ENCODE peak calls at places on chromosomes 7 and 10, in nine cellular contexts. F is NCI-H1417; C is stimulated activated CD4-positive, alpha-beta T cell treated with anti-CD3 and anti-CD28 coated beads, Interleukin-1b, Interleukin-23, amount 100 ng/mL, for 24 hours; H is WTC11; Q is DMS153; E is coronary artery; D is HCT116; U is brain microvascular endothelial cell; T is activated naive CD4-positive, alpha-beta T cell treated with anti-CD3 and anti-CD28 coated beads for 36 hours. L is an unnamed sample.

GRCh38 chr7:100488333-100489095 is 4.8 kb downstream of the NYAP1 start:
- DNase-seq in C (no peak), T (no peak), E (no peak), U (no peak), H (no peak), Q (no peak), F (no peak), D (no peak), L (no peak)

GRCh38 chr7:46145412-46145811 is 224.3 kb upstream of the IGFBP3 start:
- DNase-seq in T (no peak), D (no peak), C (no peak), H (peak; percentile 59), Q (no peak), U (peak; percentile 97), F (no peak), E (no peak), L (no peak)

GRCh38 chr10:86179143-86179505 is 187.5 kb downstream of the GRID1 start:
- DNase-seq in F (no peak), H (no peak), U (no peak), Q (no peak), D (no peak), E (no peak), C (no peak), T (no peak), L (no peak)

GRCh38 chr7:142612264-142612881 is 136.9 kb upstream of the PRSS1 start:
- DNase-seq in T (no peak), F (no peak), D (no peak), Q (no peak), U (peak; percentile 40), H (no peak), E (no peak), C (no peak), L (peak; percentile 54)

GRCh38 chr10:102644646-102645387 is 538 bp downstream of the TRIM8 start:
- DNase-seq in T (peak; percentile 87), E (peak; percentile 89), H (peak; percentile 83), D (peak; percentile 80), Q (peak; percentile 78), U (peak; percentile 43), C (peak; percentile 34), F (peak; percentile 89), L (peak; percentile 83)

GRCh38 chr7:131040467-131040932 is 287.2 kb upstream of the MKLN1 start:
- DNase-seq in U (peak; percentile 75), C (no peak), E (no peak), H (peak; percentile 60), D (peak; percentile 73), Q (no peak), F (peak; percentile 81), T (peak; percentile 75), L (peak; percentile 67)

GRCh38 chr10:61000769-61001730 is 57.1 kb upstream of the RHOBTB1 start:
- DNase-seq in U (no peak), T (no peak), D (no peak), C (no peak), F (peak; percentile 52), Q (no peak), E (no peak), H (peak; percentile 66), L (no peak)

GRCh38 chr7:64908358-64908757 is 5.3 kb downstream of the ZNF273 start:
- DNase-seq in F (no peak), U (no peak), H (no peak), C (no peak), T (no peak), D (no peak), Q (no peak), E (no peak), L (no peak)

GRCh38 chr7:66138994-66139752 is 24.5 kb downstream of the CRCP start:
- DNase-seq in C (no peak), D (no peak), U (peak; percentile 29), F (no peak), T (no peak), Q (no peak), E (no peak), H (no peak), L (no peak)

GRCh38 chr10:114306116-114306973 is 67.3 kb downstream of the VWA2 start:
- DNase-seq in Q (no peak), C (no peak), D (no peak), E (peak; percentile 72), U (peak; percentile 98), F (no peak), H (no peak), T (no peak), L (no peak)

GRCh38 chr10:47365561-47365960 is 17.4 kb downstream of the RBP3 start:
- DNase-seq in T (no peak), F (peak; percentile 1), C (no peak), E (peak; percentile 38), Q (no peak), U (no peak), H (no peak), D (no peak), L (no peak)

GRCh38 chr10:132942101-132942739 is at the start of gene CFAP46:
- DNase-seq in U (peak; percentile 36), F (no peak), T (no peak), Q (no peak), C (no peak), D (peak; percentile 18), E (no peak), H (peak; percentile 77), L (no peak)

GRCh38 chr10:53843691-53844362 is 957.2 kb downstream of the PCDH15 start:
- DNase-seq in D (no peak), E (no peak), T (no peak), F (no peak), Q (no peak), C (no peak), U (no peak), H (no peak), L (peak; percentile 20)

GRCh38 chr7:100115026-100115425 is 4.1 kb downstream of the TAF6 start:
- DNase-seq in H (no peak), U (no peak), D (no peak), F (no peak), C (no peak), E (no peak), Q (no peak), T (no peak), L (no peak)

GRCh38 chr10:67883710-67884312 is 645 bp upstream of the SIRT1 start:
- DNase-seq in T (no peak), H (no peak), F (no peak), C (no peak), Q (no peak), E (no peak), U (no peak), D (no peak), L (no peak)

GRCh38 chr7:77831953-77832352 is 33.4 kb downstream of the PHTF2 start:
- DNase-seq in H (no peak), E (no peak), D (no peak), C (no peak), T (no peak), Q (no peak), F (no peak), U (no peak), L (no peak)

GRCh38 chr10:122475581-122475980 is 14.2 kb downstream of the HTRA1 start:
- DNase-seq in T (no peak), H (no peak), F (peak; percentile 6), U (no peak), C (no peak), D (no peak), E (no peak), Q (no peak), L (no peak)

GRCh38 chr7:81209059-81209458 is 290.2 kb upstream of the SEMA3C start:
- DNase-seq in T (no peak), H (no peak), U (no peak), Q (no peak), E (no peak), D (no peak), F (no peak), C (no peak), L (no peak)

GRCh38 chr7:92836489-92837213 is at the start of gene CDK6:
- DNase-seq in E (peak; percentile 78), C (peak; percentile 46), U (peak; percentile 66), F (peak; percentile 58), H (peak; percentile 71), T (peak; percentile 70), Q (no peak), D (no peak), L (peak; percentile 83)

GRCh38 chr7:148114807-148115206 is 475.8 kb upstream of the C7orf33 start:
- DNase-seq in F (no peak), H (no peak), E (no peak), Q (no peak), C (no peak), T (no peak), D (no peak), U (no peak), L (no peak)

GRCh38 chr10:6973904-6974303 is 393.8 kb upstream of the PRKCQ start:
- DNase-seq in H (no peak), U (no peak), C (no peak), D (no peak), F (no peak), Q (no peak), T (peak; percentile 12), E (no peak), L (peak; percentile 85)

GRCh38 chr10:122650331-122650730 is 49.3 kb downstream of the C10orf120 start:
- DNase-seq in E (peak; percentile 35), U (no peak), T (no peak), D (no peak), C (no peak), F (no peak), H (no peak), Q (no peak), L (no peak)

GRCh38 chr10:82969405-82969804 is 1094.4 kb downstream of the NRG3 start:
- DNase-seq in H (no peak), E (no peak), C (no peak), Q (no peak), F (peak; percentile 14), T (no peak), U (peak; percentile 6), D (no peak), L (no peak)

GRCh38 chr7:47866120-47866519 is 82.1 kb downstream of the PKD1L1 start:
- DNase-seq in U (no peak), Q (no peak), H (no peak), D (no peak), E (no peak), T (no peak), F (no peak), C (no peak), L (no peak)

GRCh38 chr10:112383325-112383724 is 9.4 kb downstream of the ACSL5 start:
- DNase-seq in Q (no peak), E (peak; percentile 71), F (no peak), D (peak; percentile 93), T (peak; percentile 29), H (no peak), C (no peak), U (peak; percentile 45), L (no peak)

GRCh38 chr7:102287082-102287464 is 405 bp downstream of the SH2B2 start:
- DNase-seq in E (no peak), Q (no peak), D (no peak), H (no peak), C (no peak), T (no peak), F (no peak), U (no peak), L (no peak)

GRCh38 chr7:1555046-1555812 is 776 bp downstream of the TMEM184A start:
- DNase-seq in D (no peak), T (no peak), Q (peak; percentile 61), U (peak; percentile 65), F (peak; percentile 94), H (peak; percentile 44), E (peak; percentile 73), C (no peak), L (no peak)

GRCh38 chr7:25597881-25598456 is 369.7 kb upstream of the NPVF start:
- DNase-seq in D (no peak), Q (no peak), T (peak; percentile 11), C (no peak), E (no peak), F (no peak), H (no peak), U (no peak), L (no peak)

GRCh38 chr10:93384006-93384405 is 98.1 kb downstream of the MYOF start:
- DNase-seq in F (peak; percentile 30), H (no peak), Q (peak; percentile 26), E (no peak), T (no peak), D (peak; percentile 93), U (no peak), C (no peak), L (no peak)

GRCh38 chr7:115328018-115328417 is 406.1 kb downstream of the MDFIC start:
- DNase-seq in H (no peak), C (no peak), E (no peak), Q (no peak), T (no peak), F (no peak), U (no peak), D (no peak), L (no peak)

GRCh38 chr10:70974351-70974901 is 86.1 kb upstream of the PCBD1 start:
- DNase-seq in D (no peak), F (no peak), H (no peak), C (no peak), T (no peak), Q (no peak), U (peak; percentile 7), E (no peak), L (peak; percentile 10)

L was measured in DND-41.